ENCODE peak calls at places on chromosomes 2 and 18, in four cellular contexts. Z is GM12878, L is endothelial cell of umbilical vein, M is HepG2. K is an unnamed sample.
A peak's percentile ranks its signal among the peaks of the same experiment; 100 is the strongest.

GRCh38 chr2:232028631-232029030 is 67.1 kb downstream of the DIS3L2 start:
- DNase-seq in M (no peak), L (no peak), Z (no peak), K (no peak)

GRCh38 chr2:96119389-96119751 is 3.0 kb upstream of the ADRA2B start:
- DNase-seq in M (no peak), L (no peak), Z (no peak), K (no peak)

GRCh38 chr2:204473224-204473623 is 72.1 kb upstream of the PARD3B start:
- DNase-seq in L (no peak), Z (no peak), M (no peak), K (no peak)

GRCh38 chr2:200308001-200308400 is 1.5 kb downstream of the SPATS2L start:
- DNase-seq in M (no peak), L (no peak), Z (no peak), K (no peak)

GRCh38 chr2:221753401-221753800 is 181.3 kb upstream of the EPHA4 start:
- DNase-seq in Z (no peak), L (no peak), M (no peak), K (peak; percentile 6)

GRCh38 chr18:46276736-46277135 is 172.6 kb downstream of the HAUS1 start:
- DNase-seq in M (no peak), Z (no peak), L (no peak), K (no peak)

GRCh38 chr2:150997702-150998480 is 263.8 kb downstream of the RBM43 start:
- DNase-seq in Z (no peak), M (no peak), L (peak; percentile 45), K (no peak)

GRCh38 chr2:190781604-190782198 is 98.9 kb upstream of the GLS start:
- DNase-seq in Z (peak; percentile 12), L (peak; percentile 76), M (peak; percentile 65), K (peak; percentile 80)

GRCh38 chr2:47205576-47206141 is 50.6 kb upstream of the STPG4 start:
- DNase-seq in Z (no peak), M (no peak), L (peak; percentile 18), K (no peak)

GRCh38 chr18:26307161-26307773 is 81.0 kb downstream of the TAF4B start:
- DNase-seq in Z (peak; percentile 24), M (peak; percentile 35), L (peak; percentile 70), K (peak; percentile 66)

GRCh38 chr2:16149349-16150243 is 209.2 kb downstream of the MYCN start:
- DNase-seq in M (no peak), L (no peak), Z (no peak), K (no peak)

GRCh38 chr2:203733683-203734082 is 27.2 kb downstream of the CD28 start:
- DNase-seq in M (no peak), L (no peak), Z (no peak), K (no peak)

GRCh38 chr2:183010112-183010511 is 28.1 kb downstream of the NCKAP1 start:
- DNase-seq in L (peak; percentile 24), Z (no peak), M (no peak), K (peak; percentile 1)

GRCh38 chr2:241096979-241097378 is 5.1 kb downstream of the MTERF4 start:
- DNase-seq in M (no peak), Z (peak; percentile 86), L (no peak), K (no peak)

GRCh38 chr2:63189026-63189425 is 138.4 kb downstream of the OTX1 start:
- DNase-seq in L (peak; percentile 39), M (peak; percentile 71), Z (peak; percentile 12), K (peak; percentile 65)

GRCh38 chr2:68837164-68837860 is 33.9 kb downstream of the BMP10 start:
- DNase-seq in L (peak; percentile 73), Z (peak; percentile 13), M (peak; percentile 55), K (peak; percentile 33)

GRCh38 chr2:199136241-199136640 is 321.5 kb downstream of the SATB2 start:
- DNase-seq in L (no peak), M (no peak), Z (no peak), K (no peak)

GRCh38 chr2:127650041-127650784 is 4.3 kb downstream of the GPR17 start:
- DNase-seq in L (no peak), Z (no peak), M (peak; percentile 36), K (no peak)

GRCh38 chr2:127648321-127648720 is 2.4 kb downstream of the GPR17 start:
- DNase-seq in L (no peak), M (no peak), Z (no peak), K (no peak)

GRCh38 chr2:127650785-127651380 is 4.9 kb downstream of the GPR17 start:
- DNase-seq in M (no peak), Z (no peak), L (no peak), K (no peak)

GRCh38 chr2:127649100-127649611 is 3.2 kb downstream of the GPR17 start:
- DNase-seq in Z (no peak), L (no peak), M (no peak), K (no peak)

GRCh38 chr2:127649684-127650040 is 3.7 kb downstream of the GPR17 start:
- DNase-seq in M (peak; percentile 86), Z (peak; percentile 7), L (peak; percentile 69), K (peak; percentile 85)
- TF ChIP-seq MAX in M (peak; percentile 63), Z (no peak), L (peak; percentile 27), K (peak; percentile 42)

GRCh38 chr18:57803119-57803969 is at the start of gene ATP8B1:
- DNase-seq in Z (no peak), M (no peak), L (peak; percentile 86), K (peak; percentile 40)
- TF ChIP-seq POLR2A in Z (no peak), M (peak; percentile 43), L (peak; percentile 79), K (no peak)

GRCh38 chr2:239904496-239904895 is 120.6 kb downstream of the NDUFA10 start:
- DNase-seq in M (no peak), L (no peak), Z (no peak), K (no peak)
- TF ChIP-seq MAX in M (no peak), L (no peak), Z (no peak), K (no peak)

DNA sequence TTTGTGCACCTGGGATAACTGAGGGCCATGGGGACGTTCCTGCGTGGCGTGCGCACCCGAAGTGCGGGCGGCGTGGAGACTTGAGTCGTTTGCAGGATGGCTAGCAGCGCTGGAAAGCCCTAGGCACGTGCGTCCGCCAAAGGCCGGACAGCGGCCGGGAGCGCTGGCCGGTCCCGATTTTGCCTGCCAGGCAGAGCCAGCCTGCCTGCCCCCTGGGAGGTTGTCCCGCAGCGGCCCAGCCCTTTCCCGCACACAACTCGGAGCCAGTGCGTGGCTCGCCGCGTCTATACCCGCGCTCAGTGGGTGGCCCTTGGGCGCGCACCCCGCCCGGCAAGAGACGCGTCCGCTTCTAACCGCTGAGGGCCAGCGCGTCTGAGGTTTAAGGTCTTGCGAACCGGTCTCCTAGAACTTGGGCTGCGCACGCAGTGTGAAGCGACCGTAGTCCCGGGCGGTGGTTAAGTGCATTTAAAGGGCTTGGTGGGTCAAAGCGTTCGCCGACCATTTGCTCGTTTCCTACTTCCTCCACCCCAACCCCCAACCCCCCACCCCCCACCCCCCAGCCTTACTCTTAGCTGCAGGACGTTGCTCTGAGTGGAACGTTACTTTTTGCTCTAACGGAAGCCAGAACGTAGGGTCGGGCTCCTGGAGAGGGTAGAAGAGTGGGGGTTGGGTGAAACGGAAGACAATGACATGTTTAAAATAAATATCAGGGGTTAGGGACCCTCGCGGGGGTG is 627 bp downstream of the CDCA7 start:
- DNase-seq in Z (no peak), M (peak; percentile 18), L (peak; percentile 77), K (peak; percentile 93)
- TF ChIP-seq POLR2A in Z (peak; percentile 63), M (peak; percentile 35), L (no peak), K (peak; percentile 52)

GRCh38 chr2:6073260-6074141 is 381.3 kb downstream of the SOX11 start:
- DNase-seq in M (no peak), Z (no peak), L (no peak), K (no peak)

GRCh38 chr2:6072757-6073156 is 380.6 kb downstream of the SOX11 start:
- DNase-seq in Z (no peak), M (no peak), L (no peak), K (no peak)

GRCh38 chr2:6077585-6077984 is 385.4 kb downstream of the SOX11 start:
- DNase-seq in M (no peak), Z (no peak), L (no peak), K (no peak)

GRCh38 chr2:6071536-6071935 is 379.4 kb downstream of the SOX11 start:
- DNase-seq in L (no peak), M (no peak), Z (no peak), K (no peak)

DNA sequence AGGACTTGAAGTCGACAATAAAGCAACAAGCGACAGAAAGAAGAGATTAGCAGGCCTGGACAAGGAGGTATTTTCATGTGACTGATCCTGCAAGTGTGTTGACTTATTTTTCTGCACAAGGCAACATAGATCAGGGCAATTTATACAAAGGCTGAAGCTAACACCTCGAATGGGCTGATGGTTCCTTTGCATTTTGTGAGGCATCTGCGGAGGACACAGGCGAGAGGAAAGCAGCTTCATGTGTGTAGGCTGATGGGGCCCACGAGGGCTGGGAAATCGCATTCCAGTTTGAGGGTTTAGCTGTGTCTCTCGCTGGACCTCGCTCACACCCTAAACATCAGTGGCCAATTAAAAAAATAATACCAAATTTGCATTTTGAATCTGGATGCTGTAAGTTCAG is 382.1 kb downstream of the SOX11 start:
- DNase-seq in Z (no peak), M (no peak), L (no peak), K (no peak)
- TF ChIP-seq MAX in Z (no peak), M (no peak), L (no peak), K (no peak)

K was measured in NB4.